ENCODE peak calls at places on chromosomes 1 and 21, in nine cellular contexts. One of them, this sample, is unnamed.

GRCh38 chr1:154745286-154745731 is 124.8 kb downstream of the KCNN3 start:
- DNase-seq in H1: no peak
- DNase-seq in GM10248: no peak
- DNase-seq in activated T-cell treated with anti-CD3 and anti-CD28 coated beads, Interleukin-2, amount 50 U/mL, for 48 hours: peak; percentile 67
- DNase-seq in A549: no peak
- DNase-seq in stimulated activated CD8-positive, alpha-beta memory T cell treated with anti-CD3 and anti-CD28 coated beads, Interleukin-2, amount 100 ng/mL, for 1 hour: no peak
- DNase-seq in neuronal stem cell: no peak
- DNase-seq in stomach: no peak
- DNase-seq in ovary: peak; percentile 63
- DNase-seq in this sample: no peak

GRCh38 chr21:25733859-25734653 is 648 bp downstream of the ATP5PF start:
- DNase-seq in H1: no peak
- DNase-seq in A549: no peak
- DNase-seq in neuronal stem cell: no peak
- DNase-seq in GM10248: no peak
- DNase-seq in activated T-cell treated with anti-CD3 and anti-CD28 coated beads, Interleukin-2, amount 50 U/mL, for 48 hours: peak; percentile 27
- DNase-seq in stimulated activated CD8-positive, alpha-beta memory T cell treated with anti-CD3 and anti-CD28 coated beads, Interleukin-2, amount 100 ng/mL, for 1 hour: no peak
- DNase-seq in stomach: no peak
- DNase-seq in ovary: no peak
- DNase-seq in this sample: no peak

GRCh38 chr21:28473530-28474225 is 519.0 kb downstream of the LTN1 start:
- DNase-seq in A549: no peak
- DNase-seq in stimulated activated CD8-positive, alpha-beta memory T cell treated with anti-CD3 and anti-CD28 coated beads, Interleukin-2, amount 100 ng/mL, for 1 hour: no peak
- DNase-seq in ovary: no peak
- DNase-seq in neuronal stem cell: no peak
- DNase-seq in activated T-cell treated with anti-CD3 and anti-CD28 coated beads, Interleukin-2, amount 50 U/mL, for 48 hours: no peak
- DNase-seq in H1: no peak
- DNase-seq in GM10248: no peak
- DNase-seq in stomach: no peak
- DNase-seq in this sample: no peak

GRCh38 chr1:45723248-45723930 is 27.1 kb downstream of the IPP start:
- DNase-seq in stomach: no peak
- DNase-seq in activated T-cell treated with anti-CD3 and anti-CD28 coated beads, Interleukin-2, amount 50 U/mL, for 48 hours: no peak
- DNase-seq in A549: no peak
- DNase-seq in stimulated activated CD8-positive, alpha-beta memory T cell treated with anti-CD3 and anti-CD28 coated beads, Interleukin-2, amount 100 ng/mL, for 1 hour: no peak
- DNase-seq in GM10248: no peak
- DNase-seq in neuronal stem cell: no peak
- DNase-seq in ovary: no peak
- DNase-seq in H1: no peak
- DNase-seq in this sample: no peak

GRCh38 chr1:201261771-201262547 is 21.3 kb upstream of the PKP1 start:
- DNase-seq in ovary: no peak
- DNase-seq in A549: no peak
- DNase-seq in stimulated activated CD8-positive, alpha-beta memory T cell treated with anti-CD3 and anti-CD28 coated beads, Interleukin-2, amount 100 ng/mL, for 1 hour: no peak
- DNase-seq in activated T-cell treated with anti-CD3 and anti-CD28 coated beads, Interleukin-2, amount 50 U/mL, for 48 hours: no peak
- DNase-seq in H1: no peak
- DNase-seq in stomach: no peak
- DNase-seq in neuronal stem cell: no peak
- DNase-seq in GM10248: no peak
- DNase-seq in this sample: no peak

GRCh38 chr1:95017775-95018174 is 55.0 kb downstream of the ALG14 start:
- DNase-seq in activated T-cell treated with anti-CD3 and anti-CD28 coated beads, Interleukin-2, amount 50 U/mL, for 48 hours: no peak
- DNase-seq in GM10248: no peak
- DNase-seq in H1: no peak
- DNase-seq in ovary: no peak
- DNase-seq in neuronal stem cell: no peak
- DNase-seq in A549: no peak
- DNase-seq in stomach: no peak
- DNase-seq in stimulated activated CD8-positive, alpha-beta memory T cell treated with anti-CD3 and anti-CD28 coated beads, Interleukin-2, amount 100 ng/mL, for 1 hour: no peak
- DNase-seq in this sample: no peak

GRCh38 chr1:246078888-246079252 is 428.2 kb downstream of the SMYD3 start:
- DNase-seq in neuronal stem cell: no peak
- DNase-seq in activated T-cell treated with anti-CD3 and anti-CD28 coated beads, Interleukin-2, amount 50 U/mL, for 48 hours: no peak
- DNase-seq in stimulated activated CD8-positive, alpha-beta memory T cell treated with anti-CD3 and anti-CD28 coated beads, Interleukin-2, amount 100 ng/mL, for 1 hour: no peak
- DNase-seq in GM10248: no peak
- DNase-seq in stomach: no peak
- DNase-seq in A549: no peak
- DNase-seq in H1: no peak
- DNase-seq in ovary: no peak
- DNase-seq in this sample: no peak

GRCh38 chr1:181139631-181140051 is 51.1 kb downstream of the IER5 start:
- DNase-seq in H1: no peak
- DNase-seq in stomach: no peak
- DNase-seq in A549: no peak
- DNase-seq in ovary: no peak
- DNase-seq in neuronal stem cell: no peak
- DNase-seq in stimulated activated CD8-positive, alpha-beta memory T cell treated with anti-CD3 and anti-CD28 coated beads, Interleukin-2, amount 100 ng/mL, for 1 hour: no peak
- DNase-seq in GM10248: no peak
- DNase-seq in activated T-cell treated with anti-CD3 and anti-CD28 coated beads, Interleukin-2, amount 50 U/mL, for 48 hours: no peak
- DNase-seq in this sample: no peak

GRCh38 chr1:48704736-48705135 is 72.0 kb downstream of the BEND5 start:
- DNase-seq in stomach: no peak
- DNase-seq in ovary: no peak
- DNase-seq in A549: no peak
- DNase-seq in GM10248: no peak
- DNase-seq in activated T-cell treated with anti-CD3 and anti-CD28 coated beads, Interleukin-2, amount 50 U/mL, for 48 hours: no peak
- DNase-seq in H1: no peak
- DNase-seq in neuronal stem cell: no peak
- DNase-seq in stimulated activated CD8-positive, alpha-beta memory T cell treated with anti-CD3 and anti-CD28 coated beads, Interleukin-2, amount 100 ng/mL, for 1 hour: no peak
- DNase-seq in this sample: no peak